ENCODE peak calls at places on chromosomes 4 and X, in five cellular contexts. H is dermis microvascular lymphatic vessel endothelial cell, K is iris pigment epithelial cell, E is amniotic stem cell, I is hypothalamus. D is an unnamed sample.

GRCh38 chr4:183139972-183140570 is 41.0 kb downstream of the WWC2 start:
- DNase-seq in H (no peak), K (peak), E (no peak), I (no peak), D (no peak)

GRCh38 chr4:73944061-73944875 is 37.6 kb downstream of the PF4 start:
- DNase-seq in H (no peak), K (peak), E (no peak), I (no peak), D (peak)

GRCh38 chrX:103343105-103343504 is 13.1 kb downstream of the TCEAL7 start:
- DNase-seq in H (peak), K (peak), E (peak), I (no peak), D (peak)

GRCh38 chrX:73979551-73980131 is 324.3 kb upstream of the ZCCHC13 start:
- DNase-seq in H (no peak), K (no peak), E (no peak), I (no peak), D (peak)

GRCh38 chr4:79087091-79087490 is 147.9 kb upstream of the PAQR3 start:
- DNase-seq in H (no peak), K (no peak), E (no peak), I (no peak), D (no peak)

GRCh38 chrX:19840899-19841648 is 46.3 kb downstream of the SH3KBP1 start:
- DNase-seq in H (no peak), K (no peak), E (no peak), I (no peak), D (no peak)

GRCh38 chrX:10450229-10450958 is 170.0 kb downstream of the MID1 start:
- DNase-seq in H (no peak), K (peak), E (peak), I (no peak), D (peak)

GRCh38 chr4:15336410-15337184 is 91.2 kb upstream of the C1QTNF7 start:
- DNase-seq in H (no peak), K (peak), E (peak), I (no peak), D (no peak)

GRCh38 chr4:49032440-49033161 is 46.5 kb downstream of the CWH43 start:
- DNase-seq in H (no peak), K (peak), E (no peak), I (no peak), D (peak)

GRCh38 chr4:170388255-170388654 is 298.5 kb upstream of the AADAT start:
- DNase-seq in H (no peak), K (peak), E (peak), I (no peak), D (no peak)

GRCh38 chr4:88731359-88731758 is 33.7 kb upstream of the NAP1L5 start:
- DNase-seq in H (no peak), K (no peak), E (no peak), I (no peak), D (no peak)

GRCh38 chrX:17527135-17527701 is 152.2 kb downstream of the NHS start:
- DNase-seq in H (no peak), K (no peak), E (no peak), I (peak), D (peak)

GRCh38 chrX:45134303-45134702 is 66.4 kb downstream of the DIPK2B start:
- DNase-seq in H (no peak), K (no peak), E (no peak), I (peak), D (no peak)

GRCh38 chr4:188941524-188942109 is 802.4 kb downstream of the TRIML1 start:
- DNase-seq in H (no peak), K (peak), E (peak), I (no peak), D (no peak)

GRCh38 chrX:37871626-37872302 is 24.4 kb upstream of the DYNLT3 start:
- DNase-seq in H (no peak), K (peak), E (peak), I (no peak), D (peak)

GRCh38 chr4:8688041-8688907 is 95.7 kb downstream of the CPZ start:
- DNase-seq in H (peak), K (peak), E (no peak), I (peak), D (peak)

GRCh38 chr4:3308691-3309090 is 15.9 kb downstream of the RGS12 start:
- DNase-seq in H (no peak), K (no peak), E (no peak), I (no peak), D (no peak)

GRCh38 chrX:134601240-134601639 is 57.0 kb downstream of the PLAC1 start:
- DNase-seq in H (no peak), K (peak), E (no peak), I (no peak), D (no peak)

GRCh38 chr4:153488719-153489384 is 22.7 kb downstream of the TMEM131L start:
- DNase-seq in H (no peak), K (peak), E (no peak), I (no peak), D (no peak)

GRCh38 chrX:17520206-17520605 is 145.2 kb downstream of the NHS start:
- DNase-seq in H (no peak), K (no peak), E (no peak), I (no peak), D (no peak)

GRCh38 chr4:3413675-3414420 is 27.9 kb upstream of the HGFAC start:
- DNase-seq in H (no peak), K (no peak), E (no peak), I (no peak), D (no peak)

GRCh38 chrX:118807151-118808017 is 16.2 kb upstream of the ZCCHC12 start:
- DNase-seq in H (peak), K (peak), E (peak), I (no peak), D (peak)

GRCh38 chr4:116925900-116926457 is 159.4 kb downstream of the TRAM1L1 start:
- DNase-seq in H (no peak), K (peak), E (no peak), I (no peak), D (no peak)

GRCh38 chr4:93334003-93334402 is 494.6 kb upstream of the ATOH1 start:
- DNase-seq in H (no peak), K (no peak), E (no peak), I (no peak), D (no peak)

GRCh38 chr4:129043523-129043922 is 49.8 kb downstream of the SCLT1 start:
- DNase-seq in H (no peak), K (peak), E (no peak), I (no peak), D (no peak)

GRCh38 chr4:140719022-140719421 is 37.2 kb downstream of the TBC1D9 start:
- DNase-seq in H (no peak), K (peak), E (no peak), I (no peak), D (peak)

GRCh38 chrX:9349572-9350259 is 115.1 kb upstream of the TBL1X start:
- DNase-seq in H (no peak), K (no peak), E (no peak), I (no peak), D (no peak)

GRCh38 chr4:143374771-143375170 is 38.1 kb downstream of the GAB1 start:
- DNase-seq in H (no peak), K (no peak), E (no peak), I (no peak), D (no peak)

GRCh38 chrX:2960861-2961515 is 31.8 kb upstream of the ARSD start:
- DNase-seq in H (no peak), K (no peak), E (no peak), I (no peak), D (no peak)

GRCh38 chr4:74772106-74772505 is 22.2 kb downstream of the BTC start:
- DNase-seq in H (no peak), K (no peak), E (no peak), I (no peak), D (no peak)

GRCh38 chr4:38821739-38822138 is 17.1 kb upstream of the TLR1 start:
- DNase-seq in H (no peak), K (peak), E (no peak), I (no peak), D (no peak)

GRCh38 chr4:87884976-87885574 is 52.3 kb downstream of the MEPE start:
- DNase-seq in H (no peak), K (no peak), E (no peak), I (no peak), D (no peak)

GRCh38 chr4:70892086-70892769 is 9.9 kb upstream of the MOB1B start:
- DNase-seq in H (no peak), K (no peak), E (no peak), I (no peak), D (no peak)

D was measured in endothelial cell of umbilical vein.